ENCODE peak calls at places on chromosomes 1 and 21, in nine cellular contexts. One of them, this sample, is unnamed.

GRCh38 chr1:234533034-234533571 is 54.1 kb upstream of the TARBP1 start:
- DNase-seq in stomach: no peak
- DNase-seq in IMR-90: peak; percentile 97
- DNase-seq in tibial nerve: peak; percentile 73
- DNase-seq in ovary: peak; percentile 79
- DNase-seq in Peyer's patch: no peak
- DNase-seq in breast epithelium: no peak
- DNase-seq in body of pancreas: peak; percentile 37
- DNase-seq in HCT116: no peak
- DNase-seq in this sample: peak; percentile 51

GRCh38 chr1:228149341-228150020 is at the start of gene GJC2:
- DNase-seq in body of pancreas: peak; percentile 9
- DNase-seq in HCT116: no peak
- DNase-seq in ovary: peak; percentile 84
- DNase-seq in Peyer's patch: peak; percentile 46
- DNase-seq in IMR-90: peak; percentile 18
- DNase-seq in stomach: no peak
- DNase-seq in breast epithelium: peak; percentile 49
- DNase-seq in tibial nerve: no peak
- DNase-seq in this sample: peak; percentile 76

GRCh38 chr1:61053712-61054608 is 28.4 kb upstream of the NFIA start:
- DNase-seq in tibial nerve: peak; percentile 17
- DNase-seq in Peyer's patch: peak; percentile 71
- DNase-seq in ovary: peak; percentile 67
- DNase-seq in stomach: peak; percentile 34
- DNase-seq in breast epithelium: no peak
- DNase-seq in HCT116: no peak
- DNase-seq in body of pancreas: peak; percentile 63
- DNase-seq in IMR-90: no peak
- DNase-seq in this sample: peak; percentile 73

GRCh38 chr1:227885648-227886502 is 61.9 kb downstream of the WNT9A start:
- DNase-seq in HCT116: peak; percentile 49
- DNase-seq in IMR-90: peak; percentile 29
- DNase-seq in stomach: peak; percentile 58
- DNase-seq in ovary: peak; percentile 87
- DNase-seq in tibial nerve: peak; percentile 72
- DNase-seq in body of pancreas: peak; percentile 34
- DNase-seq in breast epithelium: no peak
- DNase-seq in Peyer's patch: peak; percentile 54
- DNase-seq in this sample: peak; percentile 68

GRCh38 chr1:198465201-198466144 is 75.0 kb downstream of the ATP6V1G3 start:
- DNase-seq in tibial nerve: no peak
- DNase-seq in breast epithelium: no peak
- DNase-seq in body of pancreas: no peak
- DNase-seq in stomach: no peak
- DNase-seq in ovary: no peak
- DNase-seq in IMR-90: peak; percentile 70
- DNase-seq in HCT116: no peak
- DNase-seq in Peyer's patch: no peak
- DNase-seq in this sample: no peak

GRCh38 chr1:147389532-147390184 is 147.2 kb downstream of the CHD1L start:
- DNase-seq in body of pancreas: no peak
- DNase-seq in tibial nerve: peak; percentile 12
- DNase-seq in stomach: no peak
- DNase-seq in IMR-90: peak; percentile 58
- DNase-seq in breast epithelium: no peak
- DNase-seq in ovary: no peak
- DNase-seq in HCT116: peak; percentile 27
- DNase-seq in Peyer's patch: no peak
- DNase-seq in this sample: no peak

GRCh38 chr1:239718997-239719628 is 332.7 kb downstream of the CHRM3 start:
- DNase-seq in Peyer's patch: no peak
- DNase-seq in ovary: no peak
- DNase-seq in body of pancreas: no peak
- DNase-seq in stomach: no peak
- DNase-seq in HCT116: no peak
- DNase-seq in tibial nerve: no peak
- DNase-seq in breast epithelium: no peak
- DNase-seq in IMR-90: no peak
- DNase-seq in this sample: no peak

GRCh38 chr1:27663735-27664119 is 8.3 kb downstream of the IFI6 start:
- DNase-seq in IMR-90: no peak
- DNase-seq in Peyer's patch: no peak
- DNase-seq in tibial nerve: no peak
- DNase-seq in ovary: no peak
- DNase-seq in body of pancreas: no peak
- DNase-seq in stomach: no peak
- DNase-seq in HCT116: no peak
- DNase-seq in breast epithelium: no peak
- DNase-seq in this sample: no peak

GRCh38 chr1:83109692-83110091 is 889.2 kb downstream of the TTLL7 start:
- DNase-seq in IMR-90: no peak
- DNase-seq in breast epithelium: no peak
- DNase-seq in stomach: no peak
- DNase-seq in tibial nerve: no peak
- DNase-seq in ovary: no peak
- DNase-seq in Peyer's patch: no peak
- DNase-seq in HCT116: no peak
- DNase-seq in body of pancreas: no peak
- DNase-seq in this sample: no peak

GRCh38 chr1:163307479-163308171 is 14.1 kb upstream of the NUF2 start:
- DNase-seq in body of pancreas: no peak
- DNase-seq in breast epithelium: no peak
- DNase-seq in stomach: no peak
- DNase-seq in ovary: no peak
- DNase-seq in tibial nerve: no peak
- DNase-seq in IMR-90: peak; percentile 88
- DNase-seq in HCT116: no peak
- DNase-seq in Peyer's patch: no peak
- DNase-seq in this sample: no peak

GRCh38 chr1:71049951-71050598 is 2.5 kb upstream of the PTGER3 start:
- DNase-seq in breast epithelium: no peak
- DNase-seq in HCT116: peak; percentile 61
- DNase-seq in IMR-90: peak; percentile 72
- DNase-seq in tibial nerve: peak; percentile 76
- DNase-seq in Peyer's patch: no peak
- DNase-seq in stomach: no peak
- DNase-seq in ovary: no peak
- DNase-seq in body of pancreas: no peak
- DNase-seq in this sample: no peak

GRCh38 chr1:242523968-242524570 is 428 bp downstream of the PLD5 start:
- DNase-seq in body of pancreas: peak; percentile 34
- DNase-seq in tibial nerve: no peak
- DNase-seq in breast epithelium: peak; percentile 50
- DNase-seq in stomach: no peak
- DNase-seq in HCT116: no peak
- DNase-seq in IMR-90: no peak
- DNase-seq in Peyer's patch: peak; percentile 51
- DNase-seq in ovary: peak; percentile 62
- DNase-seq in this sample: peak; percentile 22

GRCh38 chr1:218878369-218878768 is 295.3 kb upstream of the LYPLAL1 start:
- DNase-seq in IMR-90: peak; percentile 68
- DNase-seq in tibial nerve: no peak
- DNase-seq in HCT116: no peak
- DNase-seq in body of pancreas: no peak
- DNase-seq in breast epithelium: no peak
- DNase-seq in stomach: no peak
- DNase-seq in Peyer's patch: no peak
- DNase-seq in ovary: no peak
- DNase-seq in this sample: no peak

GRCh38 chr1:51240096-51240495 is 4.0 kb downstream of the RNF11 start:
- DNase-seq in Peyer's patch: no peak
- DNase-seq in tibial nerve: no peak
- DNase-seq in ovary: no peak
- DNase-seq in IMR-90: no peak
- DNase-seq in stomach: no peak
- DNase-seq in breast epithelium: no peak
- DNase-seq in HCT116: no peak
- DNase-seq in body of pancreas: peak; percentile 61
- DNase-seq in this sample: no peak

GRCh38 chr1:51644533-51645197 is 27.8 kb downstream of the OSBPL9 start:
- DNase-seq in tibial nerve: no peak
- DNase-seq in IMR-90: peak; percentile 85
- DNase-seq in HCT116: peak; percentile 48
- DNase-seq in stomach: no peak
- DNase-seq in Peyer's patch: no peak
- DNase-seq in breast epithelium: no peak
- DNase-seq in ovary: no peak
- DNase-seq in body of pancreas: no peak
- DNase-seq in this sample: no peak

GRCh38 chr1:215156232-215156631 is 73.7 kb downstream of the KCNK2 start:
- DNase-seq in IMR-90: peak; percentile 50
- DNase-seq in breast epithelium: no peak
- DNase-seq in stomach: no peak
- DNase-seq in Peyer's patch: no peak
- DNase-seq in HCT116: no peak
- DNase-seq in ovary: no peak
- DNase-seq in tibial nerve: no peak
- DNase-seq in body of pancreas: peak; percentile 4
- DNase-seq in this sample: no peak

GRCh38 chr1:228486596-228487335 is 416 bp upstream of the RNF187 start:
- DNase-seq in HCT116: peak; percentile 88
- DNase-seq in stomach: peak; percentile 60
- DNase-seq in tibial nerve: no peak
- DNase-seq in ovary: peak; percentile 81
- DNase-seq in Peyer's patch: peak; percentile 84
- DNase-seq in breast epithelium: peak; percentile 62
- DNase-seq in body of pancreas: peak; percentile 77
- DNase-seq in IMR-90: peak; percentile 86
- DNase-seq in this sample: peak; percentile 91

GRCh38 chr1:22562584-22563551 is at the start of gene EPHA8:
- DNase-seq in body of pancreas: peak; percentile 87
- DNase-seq in Peyer's patch: no peak
- DNase-seq in ovary: no peak
- DNase-seq in breast epithelium: no peak
- DNase-seq in stomach: no peak
- DNase-seq in HCT116: no peak
- DNase-seq in tibial nerve: no peak
- DNase-seq in IMR-90: no peak
- DNase-seq in this sample: no peak

DNA sequence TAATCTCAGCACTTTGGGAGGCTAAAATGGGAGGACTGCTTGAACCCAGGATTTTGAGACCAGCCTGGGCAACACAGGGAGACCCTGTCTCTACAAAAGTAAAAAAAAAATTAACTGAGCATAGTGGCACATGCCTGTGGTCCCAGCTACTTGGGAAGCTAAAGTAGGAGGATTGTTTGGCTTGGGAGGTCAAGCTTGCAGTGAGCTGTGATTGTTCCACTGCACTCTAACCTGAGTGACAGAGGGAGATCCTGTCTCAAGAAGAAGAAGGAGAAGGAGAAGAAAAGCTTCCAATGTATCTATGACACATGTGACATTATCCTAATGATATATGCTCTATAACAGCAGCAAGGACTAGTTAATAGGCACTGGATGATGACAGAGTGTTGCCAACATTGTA is 20.1 kb upstream of the ARHGAP29 start:
- DNase-seq in tibial nerve: no peak
- DNase-seq in body of pancreas: no peak
- DNase-seq in HCT116: no peak
- DNase-seq in ovary: no peak
- DNase-seq in IMR-90: no peak
- DNase-seq in breast epithelium: no peak
- DNase-seq in Peyer's patch: no peak
- DNase-seq in stomach: no peak
- DNase-seq in this sample: no peak
- H3K27me3 ChIP-seq in tibial nerve: no peaks in the 10 kb centered on the region
- H3K27me3 ChIP-seq in body of pancreas: no peaks in the 10 kb centered on the region
- H3K27me3 ChIP-seq in HCT116: no peaks in the 10 kb centered on the region
- H3K27me3 ChIP-seq in ovary: no peaks in the 10 kb centered on the region
- H3K27me3 ChIP-seq in IMR-90: no peaks in the 10 kb centered on the region
- H3K27me3 ChIP-seq in breast epithelium: no peaks in the 10 kb centered on the region
- H3K27me3 ChIP-seq in Peyer's patch: no peaks in the 10 kb centered on the region
- H3K27me3 ChIP-seq in stomach: no peaks in the 10 kb centered on the region
- H3K27me3 ChIP-seq in this sample: no peaks in the 10 kb centered on the region

GRCh38 chr1:236875975-236876374 is 80.9 kb downstream of the MTR start:
- DNase-seq in Peyer's patch: no peak
- DNase-seq in stomach: no peak
- DNase-seq in HCT116: no peak
- DNase-seq in ovary: no peak
- DNase-seq in body of pancreas: no peak
- DNase-seq in tibial nerve: no peak
- DNase-seq in breast epithelium: no peak
- DNase-seq in IMR-90: peak; percentile 62
- DNase-seq in this sample: no peak
- TF ChIP-seq POLR2A in Peyer's patch: no peak
- TF ChIP-seq POLR2A in stomach: no peak
- TF ChIP-seq POLR2A in HCT116: no peak
- TF ChIP-seq POLR2A in ovary: no peak
- TF ChIP-seq POLR2A in body of pancreas: no peak
- TF ChIP-seq POLR2A in tibial nerve: no peak
- TF ChIP-seq POLR2A in breast epithelium: no peak
- TF ChIP-seq POLR2A in IMR-90: no peak
- TF ChIP-seq POLR2A in this sample: no peak

GRCh38 chr1:235919127-235919796 is 52.6 kb upstream of the LYST start:
- DNase-seq in ovary: no peak
- DNase-seq in HCT116: no peak
- DNase-seq in IMR-90: no peak
- DNase-seq in stomach: no peak
- DNase-seq in body of pancreas: no peak
- DNase-seq in breast epithelium: no peak
- DNase-seq in Peyer's patch: no peak
- DNase-seq in tibial nerve: no peak
- DNase-seq in this sample: no peak
- H3K27me3 ChIP-seq in ovary: no peaks in the 10 kb centered on the region
- H3K27me3 ChIP-seq in HCT116: no peaks in the 10 kb centered on the region
- H3K27me3 ChIP-seq in IMR-90: no peaks in the 10 kb centered on the region
- H3K27me3 ChIP-seq in stomach: no peaks in the 10 kb centered on the region
- H3K27me3 ChIP-seq in body of pancreas: no peaks in the 10 kb centered on the region
- H3K27me3 ChIP-seq in breast epithelium: no peaks in the 10 kb centered on the region
- H3K27me3 ChIP-seq in Peyer's patch: no peaks in the 10 kb centered on the region
- H3K27me3 ChIP-seq in tibial nerve: no peaks in the 10 kb centered on the region
- H3K27me3 ChIP-seq in this sample: no peaks in the 10 kb centered on the region

DNA sequence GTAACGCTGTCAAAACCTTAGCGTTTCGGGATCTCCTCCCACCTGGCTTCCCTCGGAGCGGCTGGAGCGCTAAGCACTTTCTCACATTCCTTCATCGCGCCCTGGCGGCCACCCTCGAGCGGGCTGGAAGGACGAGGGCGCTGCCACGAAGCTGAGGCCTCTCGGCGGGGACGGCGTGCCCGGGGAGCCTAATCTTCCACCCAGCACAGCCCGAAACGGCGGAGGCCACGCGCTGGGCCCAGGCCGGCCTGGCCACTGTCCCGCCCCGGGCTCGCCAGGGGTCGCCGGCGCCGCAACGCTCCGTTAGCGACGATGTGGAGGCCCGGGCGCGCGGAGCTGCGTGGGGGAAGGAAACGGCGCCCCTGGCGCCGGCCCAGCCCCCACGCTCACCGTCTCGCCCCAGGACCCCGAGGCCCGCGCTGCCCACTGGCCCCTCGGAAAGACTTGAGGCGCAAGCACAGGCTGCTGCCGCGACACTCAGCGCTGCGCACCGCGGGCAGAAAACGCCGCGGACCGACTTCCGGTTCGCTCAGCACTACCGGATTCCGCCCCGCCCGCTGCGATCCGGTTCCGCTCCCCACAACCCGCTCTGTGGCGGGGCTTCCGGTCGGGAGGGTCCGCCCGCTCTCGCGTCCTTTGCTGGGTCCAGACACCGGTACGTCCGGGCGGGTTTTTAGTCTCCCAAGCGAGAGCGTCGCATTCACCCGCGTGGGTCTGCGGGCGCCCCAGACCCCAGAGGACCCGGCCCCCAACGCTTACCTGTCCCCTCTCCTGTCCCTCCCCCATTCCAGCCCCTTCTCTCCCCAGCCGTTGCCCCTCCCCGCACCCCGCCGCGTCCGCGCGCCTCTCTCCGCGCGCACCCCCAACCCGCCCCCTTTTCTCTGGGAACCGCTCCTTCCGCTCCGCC is at the start of gene YBEY:
- DNase-seq in ovary: peak; percentile 93
- DNase-seq in breast epithelium: peak; percentile 87
- DNase-seq in Peyer's patch: peak; percentile 94
- DNase-seq in tibial nerve: peak; percentile 74
- DNase-seq in IMR-90: peak; percentile 91
- DNase-seq in HCT116: peak; percentile 81
- DNase-seq in body of pancreas: peak; percentile 89
- DNase-seq in stomach: peak; percentile 89
- DNase-seq in this sample: peak; percentile 91
- TF ChIP-seq POLR2A in ovary: peak; percentile 66
- TF ChIP-seq POLR2A in breast epithelium: peak; percentile 57
- TF ChIP-seq POLR2A in Peyer's patch: peak; percentile 73
- TF ChIP-seq POLR2A in tibial nerve: no peak
- TF ChIP-seq POLR2A in IMR-90: peak; percentile 71
- TF ChIP-seq POLR2A in HCT116: no peak
- TF ChIP-seq POLR2A in body of pancreas: peak; percentile 82
- TF ChIP-seq POLR2A in stomach: no peak
- TF ChIP-seq POLR2A in this sample: peak; percentile 72